ENCODE peak calls at places on chromosomes 5 and 9, in five cellular contexts. D, Q, W, V and N are unnamed samples.

GRCh38 chr9:122378236-122378635 is 7.4 kb downstream of the PTGS1 start:
- DNase-seq in D (no peak), Q (no peak), W (no peak), V (no peak), N (no peak)

GRCh38 chr9:88950341-88951141 is 40.7 kb upstream of the S1PR3 start:
- DNase-seq in D (peak), Q (no peak), W (no peak), V (no peak), N (no peak)

GRCh38 chr9:28651050-28651722 is 1077.9 kb upstream of the C9orf72 start:
- DNase-seq in D (no peak), Q (no peak), W (no peak), V (no peak), N (no peak)

GRCh38 chr9:137077758-137078693 is 709 bp downstream of the UAP1L1 start:
- DNase-seq in D (no peak), Q (no peak), W (no peak), V (peak), N (no peak)

GRCh38 chr5:44808435-44809214 is at the start of gene MRPS30:
- DNase-seq in D (peak), Q (peak), W (peak), V (peak), N (peak)

GRCh38 chr5:140011297-140011802 is 31.7 kb downstream of the NRG2 start:
- DNase-seq in D (no peak), Q (no peak), W (no peak), V (no peak), N (peak)

GRCh38 chr5:173010021-173010420 is 26.4 kb downstream of the ATP6V0E1 start:
- DNase-seq in D (no peak), Q (no peak), W (no peak), V (no peak), N (no peak)

GRCh38 chr5:107668933-107669542 is 1.7 kb downstream of the EFNA5 start:
- DNase-seq in D (no peak), Q (peak), W (no peak), V (no peak), N (no peak)

GRCh38 chr5:111512026-111512405 is 319 bp downstream of the STARD4 start:
- DNase-seq in D (no peak), Q (peak), W (no peak), V (no peak), N (no peak)

GRCh38 chr5:134371834-134372340 is 518 bp downstream of the UBE2B start:
- DNase-seq in D (no peak), Q (peak), W (no peak), V (peak), N (peak)

GRCh38 chr5:173279166-173279565 is 44.2 kb upstream of the NKX2-5 start:
- DNase-seq in D (no peak), Q (no peak), W (no peak), V (no peak), N (no peak)

GRCh38 chr9:125637264-125637663 is 69.7 kb downstream of the MAPKAP1 start:
- DNase-seq in D (no peak), Q (no peak), W (no peak), V (no peak), N (no peak)

GRCh38 chr9:135561391-135562234 is at the start of gene PAEP:
- DNase-seq in D (no peak), Q (no peak), W (no peak), V (no peak), N (no peak)

GRCh38 chr5:86861514-86861913 is 243.8 kb downstream of the COX7C start:
- DNase-seq in D (no peak), Q (no peak), W (peak), V (no peak), N (peak)

GRCh38 chr5:56048124-56048523 is 53.4 kb upstream of the IL6ST start:
- DNase-seq in D (no peak), Q (no peak), W (no peak), V (no peak), N (no peak)

GRCh38 chr9:126126807-126127206 is 199.8 kb upstream of the MVB12B start:
- DNase-seq in D (no peak), Q (no peak), W (no peak), V (no peak), N (no peak)

GRCh38 chr9:137294684-137295312 is 7.3 kb downstream of the NRARP start:
- DNase-seq in D (no peak), Q (peak), W (no peak), V (no peak), N (no peak)

GRCh38 chr5:35161637-35162248 is 68.5 kb downstream of the PRLR start:
- DNase-seq in D (no peak), Q (no peak), W (no peak), V (no peak), N (peak)

GRCh38 chr5:75185763-75186162 is 50.9 kb downstream of the ANKRD31 start:
- DNase-seq in D (no peak), Q (no peak), W (no peak), V (no peak), N (no peak)

GRCh38 chr9:7983361-7983974 is 183.9 kb upstream of the DMAC1 start:
- DNase-seq in D (no peak), Q (no peak), W (no peak), V (no peak), N (no peak)

GRCh38 chr5:16437974-16438373 is 27.6 kb downstream of the ZNF622 start:
- DNase-seq in D (no peak), Q (peak), W (no peak), V (no peak), N (no peak)

GRCh38 chr5:149517461-149518122 is 33.6 kb downstream of the CSNK1A1 start:
- DNase-seq in D (peak), Q (no peak), W (no peak), V (no peak), N (no peak)

GRCh38 chr9:137156567-137157375 is 13.1 kb downstream of the LRRC26 start:
- DNase-seq in D (no peak), Q (peak), W (no peak), V (peak), N (no peak)

GRCh38 chr9:135609366-135609955 is 29.9 kb downstream of the GLT6D1 start:
- DNase-seq in D (no peak), Q (no peak), W (no peak), V (no peak), N (no peak)

GRCh38 chr5:159324986-159325385 is 5.3 kb downstream of the IL12B start:
- DNase-seq in D (no peak), Q (no peak), W (no peak), V (no peak), N (no peak)

GRCh38 chr5:72786676-72787075 is 29.8 kb upstream of the TNPO1 start:
- DNase-seq in D (no peak), Q (no peak), W (no peak), V (no peak), N (no peak)

GRCh38 chr5:151602806-151603205 is 11.7 kb upstream of the FAT2 start:
- DNase-seq in D (no peak), Q (no peak), W (no peak), V (no peak), N (no peak)

GRCh38 chr5:133746834-133747233 is 134.5 kb upstream of the FSTL4 start:
- DNase-seq in D (no peak), Q (peak), W (no peak), V (no peak), N (no peak)

GRCh38 chr5:149646564-149646963 is 65.3 kb downstream of the ARHGEF37 start:
- DNase-seq in D (no peak), Q (no peak), W (no peak), V (no peak), N (no peak)

GRCh38 chr9:133115604-133116345 is 5.3 kb downstream of the RALGDS start:
- DNase-seq in D (no peak), Q (no peak), W (no peak), V (peak), N (no peak)

GRCh38 chr9:137482094-137482781 is 23.1 kb upstream of the NSMF start:
- DNase-seq in D (peak), Q (no peak), W (no peak), V (peak), N (peak)

GRCh38 chr9:129143461-129143927 is 32.3 kb downstream of the PTPA start:
- DNase-seq in D (no peak), Q (peak), W (no peak), V (peak), N (no peak)

GRCh38 chr9:132216861-132217655 is 55.2 kb downstream of the NTNG2 start:
- DNase-seq in D (no peak), Q (no peak), W (no peak), V (peak), N (no peak)

GRCh38 chr9:135507104-135508035 is 6.9 kb downstream of the MRPS2 start:
- DNase-seq in D (no peak), Q (no peak), W (no peak), V (no peak), N (no peak)

GRCh38 chr5:76292923-76293322 is 110.2 kb upstream of the IQGAP2 start:
- DNase-seq in D (no peak), Q (no peak), W (no peak), V (peak), N (no peak)

GRCh38 chr5:113390224-113390623 is 44.6 kb downstream of the TSSK1B start:
- DNase-seq in D (no peak), Q (no peak), W (no peak), V (no peak), N (no peak)

GRCh38 chr5:113387844-113388243 is 46.9 kb downstream of the TSSK1B start:
- DNase-seq in D (no peak), Q (no peak), W (no peak), V (no peak), N (no peak)

GRCh38 chr5:113384787-113385186 is 50.0 kb downstream of the TSSK1B start:
- DNase-seq in D (no peak), Q (no peak), W (no peak), V (no peak), N (no peak)

GRCh38 chr5:113394658-113395057 is 40.1 kb downstream of the TSSK1B start:
- DNase-seq in D (no peak), Q (no peak), W (no peak), V (no peak), N (no peak)

DNA sequence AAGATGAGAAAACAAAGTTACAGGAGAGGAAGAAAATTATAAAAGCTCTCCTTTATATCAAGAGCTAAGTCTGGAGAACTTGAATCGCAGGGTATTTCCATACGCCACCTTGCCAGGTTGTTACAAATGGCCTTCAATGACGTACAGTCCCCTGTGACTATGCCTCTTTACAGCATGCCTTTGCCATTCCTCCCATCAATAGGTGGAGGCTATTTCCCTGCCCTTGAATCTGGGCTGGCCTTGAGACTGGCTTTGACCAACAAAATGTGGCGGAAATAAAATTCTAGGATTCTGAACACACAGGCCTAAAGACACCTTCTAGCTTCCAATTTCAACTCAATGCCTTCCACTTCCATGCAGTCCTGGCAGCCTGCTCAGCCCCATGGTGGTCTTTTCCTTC is 45.7 kb downstream of the TSSK1B start:
- DNase-seq in D (no peak), Q (no peak), W (no peak), V (peak), N (no peak)
- TF ChIP-seq CTCF in D (no peak), Q (no peak), W (no peak), V (no peak), N (no peak)

GRCh38 chr9:127393680-127394079 is 3.3 kb upstream of the SLC2A8 start:
- DNase-seq in D (no peak), Q (no peak), W (no peak), V (no peak), N (no peak)
- TF ChIP-seq CTCF in D (peak), Q (no peak), W (peak), V (no peak), N (peak)

GRCh38 chr9:36862206-36863145 is 171.6 kb downstream of the PAX5 start:
- DNase-seq in D (no peak), Q (peak), W (no peak), V (peak), N (no peak)
- TF ChIP-seq CTCF in D (peak), Q (peak), W (peak), V (peak), N (peak)

GRCh38 chr5:53482717-53483638 is 2.5 kb downstream of the FST start:
- DNase-seq in D (no peak), Q (peak), W (no peak), V (peak), N (no peak)
- TF ChIP-seq CTCF in D (peak), Q (peak), W (peak), V (no peak), N (peak)

GRCh38 chr5:168874713-168875380 is 295.7 kb upstream of the PANK3 start:
- DNase-seq in D (no peak), Q (peak), W (peak), V (no peak), N (no peak)
- TF ChIP-seq CTCF in D (peak), Q (peak), W (peak), V (no peak), N (peak)

GRCh38 chr9:90274725-90275124 is 367.9 kb downstream of the DIRAS2 start:
- DNase-seq in D (no peak), Q (peak), W (no peak), V (no peak), N (no peak)
- TF ChIP-seq CTCF in D (no peak), Q (no peak), W (no peak), V (no peak), N (no peak)

GRCh38 chr5:113085084-113085414 is 108.5 kb downstream of the DCP2 start:
- DNase-seq in D (no peak), Q (no peak), W (no peak), V (no peak), N (no peak)

GRCh38 chr5:113081091-113081490 is 104.5 kb downstream of the DCP2 start:
- DNase-seq in D (no peak), Q (peak), W (no peak), V (no peak), N (peak)

GRCh38 chr5:113081881-113082546 is 105.4 kb downstream of the DCP2 start:
- DNase-seq in D (peak), Q (no peak), W (peak), V (peak), N (peak)

GRCh38 chr5:113082547-113082905 is 105.9 kb downstream of the DCP2 start:
- DNase-seq in D (no peak), Q (no peak), W (no peak), V (no peak), N (no peak)

DNA sequence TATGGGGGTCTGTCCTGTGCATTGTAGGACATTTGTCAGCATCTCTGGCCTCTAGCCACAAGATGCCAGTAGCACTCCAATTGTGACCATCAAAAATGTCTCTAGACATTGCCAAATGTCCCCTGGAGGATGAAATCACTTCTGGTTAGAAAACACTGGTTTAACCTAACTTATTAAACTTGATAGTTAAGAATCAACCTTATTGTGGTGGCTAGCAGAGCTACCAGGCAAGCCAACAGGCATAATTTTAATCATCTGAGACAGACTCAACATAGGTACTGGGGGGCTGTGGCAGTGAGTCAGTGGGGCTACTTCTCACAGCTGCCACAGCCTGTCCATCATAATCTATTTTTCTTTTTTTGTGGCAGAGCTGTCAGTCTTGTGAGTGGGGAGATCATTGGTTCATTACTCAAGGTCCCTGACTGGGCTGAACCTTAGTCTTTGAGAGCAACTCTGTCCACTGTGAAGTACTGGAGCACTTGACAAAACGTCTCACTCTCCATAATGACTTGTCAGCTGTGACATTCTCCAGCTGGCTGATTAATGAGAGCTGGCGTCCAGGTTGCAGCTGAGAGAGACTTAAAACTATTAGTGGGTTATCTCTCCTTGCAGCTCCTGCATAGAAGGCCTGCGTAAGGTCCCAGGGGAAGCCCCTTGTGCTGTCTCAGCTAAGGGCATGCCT is 107.9 kb downstream of the DCP2 start:
- DNase-seq in D (no peak), Q (no peak), W (peak), V (no peak), N (no peak)
- TF ChIP-seq CTCF in D (no peak), Q (no peak), W (peak), V (no peak), N (no peak)

GRCh38 chr5:21654-22233 is 70.2 kb upstream of the PLEKHG4B start:
- DNase-seq in D (no peak), Q (peak), W (no peak), V (peak), N (no peak)
- TF ChIP-seq CTCF in D (peak), Q (peak), W (peak), V (no peak), N (peak)

GRCh38 chr9:127522727-127523126 is 71.4 kb downstream of the LRSAM1 start:
- DNase-seq in D (no peak), Q (no peak), W (no peak), V (no peak), N (no peak)

GRCh38 chr9:127524373-127524772 is 73.1 kb downstream of the LRSAM1 start:
- DNase-seq in D (no peak), Q (peak), W (no peak), V (no peak), N (peak)

GRCh38 chr9:127520941-127521918 is 69.9 kb downstream of the LRSAM1 start:
- DNase-seq in D (no peak), Q (peak), W (no peak), V (peak), N (peak)

GRCh38 chr9:127521919-127522304 is 70.6 kb downstream of the LRSAM1 start:
- DNase-seq in D (no peak), Q (no peak), W (no peak), V (no peak), N (no peak)

DNA sequence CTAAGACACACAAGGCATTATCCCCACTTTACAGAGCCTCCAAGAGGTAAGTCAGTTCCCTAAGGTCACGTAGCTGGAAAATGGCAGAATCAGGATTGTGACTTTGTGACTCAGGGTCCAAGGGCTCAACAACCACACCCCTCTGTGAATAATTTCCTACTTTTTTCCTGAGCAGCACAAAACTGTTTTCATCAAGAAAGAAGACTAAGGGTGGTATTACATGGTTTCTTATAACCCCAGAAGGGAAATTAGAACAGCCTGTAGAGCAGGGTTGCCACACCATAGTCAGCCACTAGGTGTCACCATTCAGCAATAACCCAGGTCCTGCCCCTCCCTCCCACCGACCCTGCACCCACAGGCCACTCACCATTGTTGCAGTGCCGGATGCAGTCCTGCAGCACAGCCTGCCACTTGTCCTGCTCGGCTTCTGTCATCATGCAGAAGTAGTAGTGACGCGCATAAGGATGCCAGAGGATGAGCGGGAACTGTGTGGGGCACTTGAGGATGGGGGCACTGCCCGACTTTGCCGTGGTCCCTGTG is 72.1 kb downstream of the LRSAM1 start:
- DNase-seq in D (no peak), Q (peak), W (no peak), V (no peak), N (no peak)
- TF ChIP-seq CTCF in D (peak), Q (peak), W (peak), V (peak), N (peak)

GRCh38 chr5:138653502-138653901 is 78.3 kb upstream of the HSPA9 start:
- DNase-seq in D (no peak), Q (peak), W (no peak), V (no peak), N (no peak)
- TF ChIP-seq CTCF in D (peak), Q (peak), W (peak), V (no peak), N (peak)